ENCODE peak calls at places on chromosomes 3 and 15, in eight cellular contexts. R, W, Y, M, V, L, U and I are unnamed samples.
A peak's percentile ranks its signal among the peaks of the same experiment; 100 is the strongest.

GRCh38 chr15:33580526-33580925 is 269.8 kb downstream of the RYR3 start:
- DNase-seq in U (no peak), L (no peak), Y (no peak), W (no peak), V (no peak), M (no peak), R (no peak), I (no peak)

GRCh38 chr3:167110906-167111305 is 269.2 kb downstream of the ZBBX start:
- DNase-seq in U (no peak), Y (no peak), R (no peak), V (peak; percentile 20), M (peak; percentile 58), W (no peak), L (no peak), I (no peak)

GRCh38 chr3:135218304-135218703 is 423.2 kb downstream of the EPHB1 start:
- DNase-seq in U (no peak), R (no peak), Y (no peak), L (no peak), M (peak; percentile 86), W (no peak), V (no peak), I (peak; percentile 5)

GRCh38 chr3:112327371-112327951 is 5.5 kb upstream of the CD200 start:
- DNase-seq in Y (peak; percentile 54), W (peak; percentile 15), V (no peak), L (peak; percentile 25), U (peak; percentile 41), R (no peak), M (no peak), I (no peak)

GRCh38 chr3:134315286-134316106 is 58.8 kb downstream of the AMOTL2 start:
- DNase-seq in V (no peak), M (peak; percentile 68), L (no peak), R (no peak), U (peak; percentile 66), W (peak; percentile 25), Y (peak; percentile 88), I (peak; percentile 25)

GRCh38 chr3:13251166-13251892 is 168.8 kb downstream of the NUP210 start:
- DNase-seq in Y (no peak), L (no peak), V (no peak), U (no peak), M (no peak), R (no peak), W (no peak), I (no peak)

GRCh38 chr3:53255360-53255774 is 455 bp downstream of the TKT start:
- DNase-seq in W (peak; percentile 45), U (no peak), L (peak; percentile 25), Y (no peak), M (no peak), R (peak; percentile 56), V (peak; percentile 79), I (peak; percentile 54)

GRCh38 chr15:99732268-99732641 is 982 bp downstream of the LYSMD4 start:
- DNase-seq in R (no peak), Y (no peak), W (peak; percentile 22), M (no peak), L (no peak), V (no peak), U (peak; percentile 14), I (no peak)

GRCh38 chr3:114241259-114241658 is 3.9 kb upstream of the ZNF80 start:
- DNase-seq in R (no peak), V (no peak), L (no peak), U (no peak), M (no peak), W (no peak), Y (no peak), I (no peak)

GRCh38 chr3:138479355-138479964 is 45.0 kb downstream of the ESYT3 start:
- DNase-seq in L (no peak), M (peak; percentile 88), W (peak; percentile 60), R (peak; percentile 38), V (no peak), U (peak; percentile 49), Y (peak; percentile 40), I (peak; percentile 62)

GRCh38 chr3:171648079-171648478 is 162.2 kb downstream of the PLD1 start:
- DNase-seq in Y (no peak), W (no peak), V (no peak), L (no peak), M (no peak), R (no peak), U (no peak), I (no peak)

GRCh38 chr15:43330780-43331086 is 360 bp upstream of the LCMT2 start:
- DNase-seq in W (no peak), U (no peak), V (no peak), M (no peak), Y (no peak), L (no peak), R (no peak), I (no peak)

GRCh38 chr15:77496710-77497107 is 76.0 kb downstream of the HMG20A start:
- DNase-seq in R (peak; percentile 73), V (no peak), U (peak; percentile 92), W (peak; percentile 82), L (peak; percentile 62), M (peak; percentile 96), Y (peak; percentile 94), I (peak; percentile 78)

GRCh38 chr15:91426412-91426811 is 326.4 kb downstream of the SV2B start:
- DNase-seq in V (no peak), U (no peak), L (peak; percentile 3), Y (no peak), W (no peak), R (no peak), M (no peak), I (no peak)

GRCh38 chr15:66294157-66294931 is 976 bp downstream of the DIS3L start:
- DNase-seq in L (no peak), U (peak; percentile 80), Y (peak; percentile 39), M (no peak), V (no peak), R (peak; percentile 28), W (peak; percentile 27), I (peak; percentile 55)

GRCh38 chr3:112109313-112109712 is 23.1 kb downstream of the C3orf52 start:
- DNase-seq in V (no peak), U (no peak), M (no peak), Y (no peak), L (no peak), R (no peak), W (no peak), I (no peak)